ENCODE peak calls at places on chromosomes 6 and 20, in four cellular contexts. P is SK-N-SH, Q is HepG2, V is K562. G is an unnamed sample.

GRCh38 chr20:59684685-59685212 is 80.4 kb downstream of the PHACTR3 start:
- DNase-seq in P (no peak), V (no peak), Q (no peak), G (no peak)

GRCh38 chr6:18600236-18600635 is 213.1 kb downstream of the RNF144B start:
- DNase-seq in V (no peak), P (no peak), Q (no peak), G (no peak)

GRCh38 chr6:169241688-169242350 is 11.8 kb downstream of the THBS2 start:
- DNase-seq in Q (no peak), P (no peak), V (no peak), G (no peak)

GRCh38 chr20:14445902-14446301 is 108.5 kb upstream of the FLRT3 start:
- DNase-seq in P (no peak), Q (no peak), V (no peak), G (no peak)

GRCh38 chr6:93751969-93752368 is 332.6 kb upstream of the EPHA7 start:
- DNase-seq in P (no peak), Q (no peak), V (no peak), G (no peak)

GRCh38 chr6:32941412-32941784 is 570 bp upstream of the HLA-DMB start:
- DNase-seq in P (no peak), V (no peak), Q (no peak), G (no peak)

GRCh38 chr20:13396826-13397225 is 175.8 kb downstream of the ISM1 start:
- DNase-seq in P (no peak), Q (no peak), V (no peak), G (no peak)

GRCh38 chr6:46959419-46959818 is 37.7 kb upstream of the ADGRF5 start:
- DNase-seq in Q (no peak), P (no peak), V (no peak), G (no peak)

GRCh38 chr6:166601956-166602355 is 15.5 kb upstream of the RAMACL start:
- DNase-seq in P (no peak), Q (no peak), V (no peak), G (no peak)

GRCh38 chr20:1618954-1619550 is 757 bp downstream of the SIRPB1 start:
- DNase-seq in Q (peak; percentile 0), P (no peak), V (peak; percentile 0), G (no peak)

GRCh38 chr20:3916347-3916746 is 27.2 kb downstream of the PANK2 start:
- DNase-seq in Q (no peak), P (no peak), V (peak; percentile 22), G (no peak)

GRCh38 chr20:63973636-63974401 is 4.1 kb upstream of the ZNF512B start:
- DNase-seq in V (peak; percentile 82), Q (peak; percentile 86), P (peak; percentile 95), G (peak; percentile 62)

GRCh38 chr6:13454286-13455221 is 32.8 kb downstream of the GFOD1 start:
- DNase-seq in V (no peak), Q (no peak), P (peak; percentile 42), G (no peak)

GRCh38 chr6:144148891-144149290 is 1.4 kb upstream of the STX11 start:
- DNase-seq in Q (no peak), P (no peak), V (no peak), G (no peak)

GRCh38 chr20:31710423-31711250 is 12.0 kb downstream of the BCL2L1 start:
- DNase-seq in Q (no peak), P (no peak), V (no peak), G (no peak)

GRCh38 chr6:42783876-42784738 is 2.3 kb downstream of the BICRAL start:
- DNase-seq in Q (no peak), P (no peak), V (peak; percentile 10), G (no peak)

GRCh38 chr6:13098808-13099570 is 229.3 kb downstream of the TBC1D7 start:
- DNase-seq in P (no peak), V (no peak), Q (no peak), G (no peak)

GRCh38 chr6:144335914-144336313 is 50.8 kb downstream of the UTRN start:
- DNase-seq in V (no peak), P (no peak), Q (no peak), G (peak; percentile 16)

GRCh38 chr20:57161478-57162194 is 104.8 kb downstream of the BMP7 start:
- DNase-seq in P (no peak), Q (no peak), V (no peak), G (no peak)

GRCh38 chr6:129672883-129673631 is 36.9 kb downstream of the ARHGAP18 start:
- DNase-seq in Q (peak; percentile 55), V (no peak), P (no peak), G (peak; percentile 80)

GRCh38 chr6:126797981-126798380 is 320.5 kb upstream of the RSPO3 start:
- DNase-seq in Q (no peak), V (no peak), P (no peak), G (no peak)

GRCh38 chr20:1424336-1424735 is 31.5 kb upstream of the FKBP1A start:
- DNase-seq in Q (no peak), V (no peak), P (no peak), G (no peak)

GRCh38 chr6:98581725-98582124 is 252.6 kb upstream of the POU3F2 start:
- DNase-seq in Q (no peak), P (no peak), V (no peak), G (no peak)

GRCh38 chr6:158593670-158594069 is 33.8 kb downstream of the TMEM181 start:
- DNase-seq in P (no peak), Q (no peak), V (no peak), G (no peak)

GRCh38 chr20:17854307-17854903 is 114.2 kb downstream of the SNX5 start:
- DNase-seq in P (peak; percentile 72), V (no peak), Q (peak; percentile 82), G (peak; percentile 41)

GRCh38 chr6:118551063-118551672 is 3.1 kb downstream of the PLN start:
- DNase-seq in Q (peak; percentile 44), P (peak; percentile 41), V (peak; percentile 42), G (peak; percentile 37)

GRCh38 chr6:12147557-12148316 is 135.6 kb downstream of the HIVEP1 start:
- DNase-seq in Q (no peak), P (no peak), V (no peak), G (no peak)

GRCh38 chr20:54067606-54068174 is 2.7 kb downstream of the BCAS1 start:
- DNase-seq in Q (peak; percentile 99), P (no peak), V (peak; percentile 49), G (peak; percentile 97)

GRCh38 chr20:62590301-62591121 is 51.8 kb upstream of the SLCO4A1 start:
- DNase-seq in Q (no peak), V (no peak), P (no peak), G (no peak)

GRCh38 chr6:138509371-138509770 is 10.1 kb upstream of the NHSL1 start:
- DNase-seq in V (peak; percentile 16), P (peak; percentile 6), Q (peak; percentile 71), G (peak; percentile 44)

GRCh38 chr20:32695089-32695488 is 21.3 kb upstream of the C20orf203 start:
- DNase-seq in V (no peak), P (no peak), Q (no peak), G (no peak)

GRCh38 chr6:73712536-73712935 is 16.5 kb downstream of the CD109 start:
- DNase-seq in V (no peak), Q (no peak), P (no peak), G (no peak)

GRCh38 chr6:129498950-129499870 is 210.8 kb downstream of the ARHGAP18 start:
- DNase-seq in Q (peak; percentile 58), V (peak; percentile 31), P (peak; percentile 9), G (peak; percentile 67)

GRCh38 chr6:38567436-38567835 is 72.3 kb downstream of the BTBD9 start:
- DNase-seq in Q (no peak), V (no peak), P (peak; percentile 60), G (peak; percentile 21)

GRCh38 chr6:3561745-3562144 is 104.9 kb upstream of the SLC22A23 start:
- DNase-seq in V (no peak), P (no peak), Q (peak; percentile 20), G (no peak)
- TF ChIP-seq ELF1 in V (no peak), P (no peak), Q (no peak), G (no peak)

DNA sequence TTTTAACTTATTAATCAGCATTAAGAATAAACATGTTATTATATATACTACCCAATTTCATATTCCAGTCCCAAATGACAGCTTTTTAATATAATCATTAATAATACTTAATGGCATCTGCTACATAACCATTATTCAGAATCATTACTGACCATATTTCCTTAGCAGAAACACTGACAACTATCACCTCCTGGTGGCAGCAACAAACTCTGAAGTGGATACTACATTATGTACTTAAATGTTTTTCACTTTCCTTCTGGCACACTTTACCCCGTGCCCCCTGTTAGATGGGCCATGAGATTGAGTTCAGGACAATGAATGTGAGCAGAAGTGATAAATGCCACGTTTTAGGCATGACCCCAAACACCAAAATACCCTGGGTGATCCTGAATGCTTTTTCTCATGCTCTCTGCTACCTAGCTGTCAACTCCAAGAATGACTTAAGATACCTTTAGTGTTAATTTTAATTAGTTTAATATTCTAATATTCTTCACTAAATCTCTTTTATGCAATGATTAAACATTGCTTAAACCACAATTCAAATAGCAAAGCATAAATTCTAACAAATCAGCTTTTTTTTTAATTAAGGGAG is 77.1 kb downstream of the LMBRD1 start:
- DNase-seq in P (peak; percentile 22), Q (peak; percentile 21), V (peak; percentile 11), G (peak; percentile 2)
- TF ChIP-seq ELF1 in P (no peak), Q (no peak), V (no peak), G (no peak)

DNA sequence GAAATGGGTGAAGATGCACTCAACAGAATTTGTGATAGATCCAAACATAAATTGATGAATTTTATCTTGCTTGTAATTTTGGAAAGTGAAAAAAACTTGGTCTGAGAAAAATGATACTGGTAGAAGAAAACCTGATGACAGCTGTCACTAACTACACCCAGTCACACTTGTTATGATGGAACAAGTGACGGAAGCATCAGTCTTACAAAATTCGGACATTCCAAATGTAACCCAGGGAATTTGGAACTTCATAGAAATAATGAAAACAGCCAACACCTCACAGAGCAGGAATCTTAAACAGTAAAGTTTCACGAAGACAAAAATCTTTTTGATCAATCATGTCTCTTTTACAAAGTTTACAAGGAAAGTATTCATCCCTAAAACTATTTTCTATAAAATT is 123.9 kb downstream of the RIN2 start:
- DNase-seq in Q (no peak), P (no peak), V (no peak), G (no peak)
- TF ChIP-seq ELF1 in Q (no peak), P (no peak), V (no peak), G (no peak)

DNA sequence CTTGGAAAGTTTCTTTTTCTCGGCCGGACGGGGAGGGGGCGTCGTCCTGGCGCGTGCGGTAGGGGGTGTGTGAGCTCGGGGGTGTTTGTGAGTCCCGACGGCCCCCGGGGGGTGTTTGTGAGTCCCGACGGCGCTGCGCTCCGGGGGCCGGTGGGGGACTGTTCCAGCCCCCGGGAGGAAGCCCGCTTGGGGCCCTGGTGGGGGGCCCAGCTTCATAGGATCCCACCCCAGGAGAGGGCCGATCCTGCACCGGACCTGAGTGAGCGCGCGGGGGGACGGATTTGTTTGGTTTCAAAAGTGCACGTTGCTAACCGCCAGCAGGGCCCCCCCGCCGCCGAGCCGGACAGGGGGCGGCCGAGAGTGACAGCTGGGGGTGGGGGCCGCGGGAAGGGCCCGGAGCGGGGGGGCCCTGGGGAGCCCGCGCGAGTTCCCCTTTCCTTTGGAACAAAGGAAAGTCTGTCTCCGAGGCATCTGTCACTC is 441 bp downstream of the TGIF2 start:
- DNase-seq in V (peak; percentile 66), Q (peak; percentile 48), P (peak; percentile 73), G (no peak)
- TF ChIP-seq ELF1 in V (no peak), Q (no peak), P (no peak), G (no peak)

G was measured in HCT116.